ENCODE peak calls at places on chromosomes 12 and 14, in eight cellular contexts. W, C, Y, O, I, S, D and R are unnamed samples.
A peak's percentile ranks its signal among the peaks of the same experiment; 100 is the strongest.

GRCh38 chr12:19181666-19182426 is 52.3 kb downstream of the PLEKHA5 start:
- DNase-seq in W (peak; percentile 47), C (no peak), Y (no peak), O (no peak), I (peak; percentile 26), S (no peak), D (peak; percentile 26), R (no peak)

GRCh38 chr14:99234982-99235491 is 37.0 kb downstream of the BCL11B start:
- DNase-seq in W (no peak), C (no peak), Y (no peak), O (no peak), I (no peak), S (peak; percentile 80), D (no peak), R (no peak)

GRCh38 chr14:68789798-68790655 is 2.8 kb downstream of the ZFP36L1 start:
- DNase-seq in W (peak; percentile 39), C (no peak), Y (peak; percentile 80), O (no peak), I (no peak), S (peak; percentile 18), D (peak; percentile 17), R (no peak)

GRCh38 chr12:71124833-71125460 is 32.9 kb downstream of the TSPAN8 start:
- DNase-seq in W (no peak), C (no peak), Y (no peak), O (no peak), I (no peak), S (no peak), D (no peak), R (no peak)

GRCh38 chr14:33986804-33987203 is 35.9 kb upstream of the EGLN3 start:
- DNase-seq in W (peak; percentile 90), C (no peak), Y (no peak), O (no peak), I (peak; percentile 89), S (peak; percentile 57), D (peak; percentile 3), R (no peak)

GRCh38 chr14:35341454-35342159 is 49.4 kb downstream of the PSMA6 start:
- DNase-seq in W (peak; percentile 89), C (peak; percentile 98), Y (peak; percentile 99), O (peak; percentile 95), I (peak; percentile 85), S (peak; percentile 50), D (peak; percentile 91), R (peak; percentile 99)

GRCh38 chr12:105365231-105365630 is 34.7 kb downstream of the C12orf75 start:
- DNase-seq in W (no peak), C (no peak), Y (no peak), O (no peak), I (peak; percentile 25), S (no peak), D (no peak), R (no peak)

GRCh38 chr12:90008277-90008676 is 299.6 kb upstream of the ATP2B1 start:
- DNase-seq in W (no peak), C (no peak), Y (no peak), O (no peak), I (no peak), S (no peak), D (no peak), R (peak; percentile 78)

GRCh38 chr12:30088259-30088995 is 304.7 kb upstream of the TMTC1 start:
- DNase-seq in W (no peak), C (no peak), Y (no peak), O (no peak), I (no peak), S (no peak), D (no peak), R (peak; percentile 86)

GRCh38 chr14:105300542-105301102 is at the start of gene BRF1:
- DNase-seq in W (peak; percentile 93), C (peak; percentile 97), Y (peak; percentile 97), O (peak; percentile 95), I (peak; percentile 84), S (peak; percentile 95), D (peak; percentile 95), R (no peak)

GRCh38 chr14:104284107-104284592 is 145.8 kb downstream of the KIF26A start:
- DNase-seq in W (no peak), C (peak; percentile 29), Y (peak; percentile 60), O (no peak), I (no peak), S (no peak), D (no peak), R (no peak)

GRCh38 chr14:34231626-34232025 is 230.4 kb downstream of the SPTSSA start:
- DNase-seq in W (peak; percentile 15), C (no peak), Y (no peak), O (peak; percentile 16), I (no peak), S (no peak), D (no peak), R (no peak)

GRCh38 chr14:63266106-63266505 is 52.6 kb downstream of the GPHB5 start:
- DNase-seq in W (no peak), C (no peak), Y (no peak), O (no peak), I (no peak), S (peak; percentile 77), D (no peak), R (no peak)

GRCh38 chr12:46458500-46459106 is 86.0 kb upstream of the SLC38A2 start:
- DNase-seq in W (no peak), C (no peak), Y (no peak), O (no peak), I (no peak), S (no peak), D (no peak), R (no peak)

GRCh38 chr14:105470812-105471771 is 3.5 kb upstream of the CRIP2 start:
- DNase-seq in W (peak; percentile 25), C (no peak), Y (no peak), O (peak; percentile 82), I (no peak), S (peak; percentile 72), D (no peak), R (no peak)

GRCh38 chr14:99043258-99043615 is 228.8 kb downstream of the BCL11B start:
- DNase-seq in W (no peak), C (no peak), Y (no peak), O (no peak), I (no peak), S (no peak), D (no peak), R (no peak)

GRCh38 chr12:79455314-79455713 is 235.4 kb downstream of the PAWR start:
- DNase-seq in W (no peak), C (no peak), Y (no peak), O (no peak), I (peak; percentile 44), S (no peak), D (no peak), R (no peak)

GRCh38 chr12:49580572-49581535 is 12.9 kb upstream of the MCRS1 start:
- DNase-seq in W (peak; percentile 66), C (peak; percentile 73), Y (peak; percentile 81), O (peak; percentile 80), I (peak; percentile 73), S (peak; percentile 98), D (peak; percentile 65), R (peak; percentile 52)

GRCh38 chr14:102484316-102484715 is 25.3 kb downstream of the ANKRD9 start:
- DNase-seq in W (no peak), C (no peak), Y (peak; percentile 12), O (no peak), I (no peak), S (no peak), D (no peak), R (no peak)

GRCh38 chr12:48865141-48865440 is 579 bp downstream of the RND1 start:
- DNase-seq in W (no peak), C (no peak), Y (no peak), O (no peak), I (no peak), S (peak; percentile 44), D (no peak), R (no peak)

GRCh38 chr14:94918896-94919295 is 149.0 kb upstream of the GSC start:
- DNase-seq in W (no peak), C (no peak), Y (no peak), O (no peak), I (peak; percentile 24), S (no peak), D (no peak), R (no peak)

GRCh38 chr12:109020750-109021380 is at the start of gene SVOP:
- DNase-seq in W (peak; percentile 84), C (peak; percentile 79), Y (peak; percentile 76), O (peak; percentile 83), I (peak; percentile 72), S (peak; percentile 95), D (peak; percentile 75), R (peak; percentile 22)
- TF ChIP-seq CTCF in W (no peak), C (no peak), Y (no peak), O (no peak), I (no peak), S (no peak), D (no peak), R (no peak)

DNA sequence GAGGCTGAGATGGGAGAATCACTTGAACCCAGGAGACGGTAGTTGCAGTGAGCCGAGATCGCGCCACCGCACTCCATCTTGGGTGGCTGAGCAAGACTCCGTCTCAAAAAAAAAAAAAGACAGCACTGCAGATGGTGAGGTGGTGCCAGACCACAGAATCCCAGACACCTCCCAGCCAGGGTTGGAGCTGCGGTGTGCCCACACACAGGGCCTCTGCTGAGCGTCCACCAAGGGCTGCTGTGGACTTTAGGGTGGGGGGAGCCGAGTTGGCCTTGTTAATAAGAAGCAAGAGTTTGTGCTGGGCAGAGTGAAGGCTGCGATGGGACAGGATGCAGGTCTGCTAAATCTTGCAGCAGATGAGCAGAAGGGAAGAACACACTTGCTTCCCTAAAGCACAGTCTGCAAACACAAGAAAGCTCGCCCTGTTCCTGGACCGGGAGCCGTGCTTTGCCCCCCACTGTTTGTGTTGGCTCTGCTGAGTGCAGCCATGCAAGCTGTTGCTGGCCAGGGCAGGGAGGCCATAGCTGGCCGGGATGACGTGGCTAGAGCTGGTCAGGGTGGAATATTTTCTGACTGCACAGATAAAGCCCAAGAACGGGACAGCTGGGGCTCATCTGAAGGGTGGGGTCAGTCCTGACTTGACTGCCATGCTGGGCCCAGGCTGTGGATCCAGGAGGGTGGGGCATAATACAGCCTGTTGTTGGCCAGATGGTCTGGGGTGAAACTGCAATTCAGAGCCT is 14.4 kb downstream of the KMT5A start:
- DNase-seq in W (peak; percentile 81), C (no peak), Y (peak; percentile 68), O (no peak), I (peak; percentile 92), S (no peak), D (peak; percentile 87), R (peak; percentile 74)
- H3K4me3 ChIP-seq in W (no peak overlapping the region), C (no peak overlapping the region), Y (no peak overlapping the region), O (no peak overlapping the region), I (no peak overlapping the region), S (no peak overlapping the region), D (no peak overlapping the region), R (no peak overlapping the region)

DNA sequence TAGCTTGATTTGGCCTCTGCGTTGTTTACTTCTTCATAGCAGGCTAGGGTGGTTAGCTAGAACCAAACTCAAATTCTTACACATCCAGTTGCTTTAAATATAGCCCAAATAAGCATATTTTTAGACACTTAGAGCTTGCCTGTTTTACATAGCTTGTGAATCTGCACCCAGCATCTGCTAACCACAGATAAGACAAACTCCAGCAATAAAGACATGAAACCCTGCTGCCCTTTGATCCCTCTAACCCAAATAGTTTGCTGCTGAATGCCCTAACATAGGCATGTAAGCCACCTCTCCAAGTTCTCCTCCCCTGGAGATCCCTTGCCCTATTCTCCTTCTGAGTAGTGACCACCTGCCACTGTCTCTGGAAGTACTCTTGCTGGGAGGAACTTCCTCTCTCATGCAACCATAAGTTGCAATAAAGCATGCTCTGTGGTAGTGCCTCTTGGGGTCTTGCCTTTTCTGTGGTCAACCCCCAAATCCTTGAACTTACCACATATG is 185.6 kb downstream of the TMEM117 start:
- DNase-seq in W (no peak), C (no peak), Y (no peak), O (no peak), I (no peak), S (no peak), D (no peak), R (no peak)
- TF ChIP-seq CTCF in W (no peak), C (no peak), Y (no peak), O (no peak), I (no peak), S (no peak), D (no peak), R (no peak)

GRCh38 chr12:68733661-68734071 is 12.3 kb upstream of the SLC35E3 start:
- DNase-seq in W (peak; percentile 48), C (no peak), Y (no peak), O (no peak), I (peak; percentile 65), S (no peak), D (no peak), R (no peak)
- H3K4me3 ChIP-seq in W (no peak overlapping the region), C (no peak overlapping the region), Y (no peak overlapping the region), O (no peak overlapping the region), I (no peak overlapping the region), S (no peak overlapping the region), D (no peak overlapping the region), R (no peak overlapping the region)